ENCODE peak calls at places on chromosomes 1 and 21, in eight cellular contexts. One of them, this sample, is unnamed.
A peak's percentile ranks its signal among the peaks of the same experiment; 100 is the strongest.

GRCh38 chr1:219465247-219466093 is 147.4 kb downstream of the ZC3H11B start:
- DNase-seq in epithelial cell of esophagus: peak; percentile 50
- DNase-seq in WTC11: no peak
- DNase-seq in HTR-8/SVneo: no peak
- DNase-seq in Right ventricle myocardium superior: no peak
- DNase-seq in amniotic stem cell: no peak
- DNase-seq in NCI-H524 treated with DMSO at 0.1 percent for 48 hours: no peak
- DNase-seq in hippocampal formation: no peak
- DNase-seq in this sample: no peak

GRCh38 chr1:44089371-44090070 is 29.1 kb upstream of the KLF17 start:
- DNase-seq in HTR-8/SVneo: no peak
- DNase-seq in WTC11: peak; percentile 21
- DNase-seq in NCI-H524 treated with DMSO at 0.1 percent for 48 hours: no peak
- DNase-seq in amniotic stem cell: no peak
- DNase-seq in hippocampal formation: no peak
- DNase-seq in epithelial cell of esophagus: peak; percentile 60
- DNase-seq in Right ventricle myocardium superior: no peak
- DNase-seq in this sample: no peak

GRCh38 chr1:197464039-197464438 is 196.0 kb downstream of the CRB1 start:
- DNase-seq in NCI-H524 treated with DMSO at 0.1 percent for 48 hours: no peak
- DNase-seq in Right ventricle myocardium superior: no peak
- DNase-seq in amniotic stem cell: no peak
- DNase-seq in HTR-8/SVneo: no peak
- DNase-seq in hippocampal formation: peak; percentile 67
- DNase-seq in epithelial cell of esophagus: peak; percentile 70
- DNase-seq in WTC11: no peak
- DNase-seq in this sample: no peak

GRCh38 chr1:8197493-8198282 is 120.2 kb upstream of the SLC45A1 start:
- DNase-seq in NCI-H524 treated with DMSO at 0.1 percent for 48 hours: no peak
- DNase-seq in HTR-8/SVneo: peak; percentile 71
- DNase-seq in hippocampal formation: no peak
- DNase-seq in amniotic stem cell: peak; percentile 65
- DNase-seq in Right ventricle myocardium superior: peak; percentile 67
- DNase-seq in epithelial cell of esophagus: peak; percentile 91
- DNase-seq in WTC11: no peak
- DNase-seq in this sample: no peak

GRCh38 chr1:7575041-7575400 is 196.1 kb upstream of the VAMP3 start:
- DNase-seq in HTR-8/SVneo: no peak
- DNase-seq in amniotic stem cell: no peak
- DNase-seq in WTC11: no peak
- DNase-seq in Right ventricle myocardium superior: no peak
- DNase-seq in epithelial cell of esophagus: no peak
- DNase-seq in hippocampal formation: no peak
- DNase-seq in NCI-H524 treated with DMSO at 0.1 percent for 48 hours: no peak
- DNase-seq in this sample: no peak

GRCh38 chr21:25639167-25639921 is at the start of gene JAM2:
- DNase-seq in NCI-H524 treated with DMSO at 0.1 percent for 48 hours: no peak
- DNase-seq in HTR-8/SVneo: peak; percentile 49
- DNase-seq in epithelial cell of esophagus: no peak
- DNase-seq in Right ventricle myocardium superior: peak; percentile 71
- DNase-seq in WTC11: peak; percentile 65
- DNase-seq in amniotic stem cell: no peak
- DNase-seq in hippocampal formation: no peak
- DNase-seq in this sample: peak; percentile 56

GRCh38 chr1:68600049-68600661 is 103.3 kb upstream of the DEPDC1 start:
- DNase-seq in epithelial cell of esophagus: peak; percentile 50
- DNase-seq in hippocampal formation: no peak
- DNase-seq in WTC11: peak; percentile 35
- DNase-seq in amniotic stem cell: no peak
- DNase-seq in Right ventricle myocardium superior: no peak
- DNase-seq in NCI-H524 treated with DMSO at 0.1 percent for 48 hours: no peak
- DNase-seq in HTR-8/SVneo: no peak
- DNase-seq in this sample: peak; percentile 7

GRCh38 chr1:66090863-66091457 is 298.3 kb downstream of the PDE4B start:
- DNase-seq in epithelial cell of esophagus: no peak
- DNase-seq in Right ventricle myocardium superior: no peak
- DNase-seq in WTC11: no peak
- DNase-seq in NCI-H524 treated with DMSO at 0.1 percent for 48 hours: no peak
- DNase-seq in amniotic stem cell: no peak
- DNase-seq in HTR-8/SVneo: no peak
- DNase-seq in hippocampal formation: no peak
- DNase-seq in this sample: no peak

GRCh38 chr21:36209626-36210171 is 53.1 kb downstream of the DOP1B start:
- DNase-seq in WTC11: peak; percentile 68
- DNase-seq in Right ventricle myocardium superior: no peak
- DNase-seq in amniotic stem cell: peak; percentile 14
- DNase-seq in NCI-H524 treated with DMSO at 0.1 percent for 48 hours: no peak
- DNase-seq in HTR-8/SVneo: peak; percentile 55
- DNase-seq in hippocampal formation: no peak
- DNase-seq in epithelial cell of esophagus: peak; percentile 90
- DNase-seq in this sample: peak; percentile 74

This sample was measured in OCI-LY7.